ENCODE peak calls at places on chromosomes 4 and X, in seven cellular contexts. H is mucosa of descending colon, R is mammary epithelial cell, U is cardiac muscle cell, B is transverse colon, E is progenitor cell of endocrine pancreas, Z is natural killer cell. P is an unnamed sample.

GRCh38 chrX:18619288-18619687 is 52.6 kb downstream of the RS1 start:
- DNase-seq in B (no peak), U (no peak), E (no peak), R (no peak), H (no peak), Z (no peak), P (no peak)

GRCh38 chrX:10110316-10110932 is 46.4 kb upstream of the CLCN4 start:
- DNase-seq in E (no peak), H (no peak), Z (no peak), U (no peak), B (no peak), R (no peak), P (no peak)

GRCh38 chr4:150970685-150971151 is 44.4 kb downstream of the LRBA start:
- DNase-seq in B (no peak), R (no peak), Z (no peak), H (no peak), E (no peak), U (no peak), P (no peak)

GRCh38 chrX:133923113-133923512 is 62.3 kb downstream of the GPC3 start:
- DNase-seq in B (no peak), H (no peak), R (no peak), E (no peak), Z (no peak), U (peak), P (no peak)

GRCh38 chr4:110543577-110543976 is 67.6 kb downstream of the ENPEP start:
- DNase-seq in U (peak), R (no peak), Z (no peak), B (no peak), E (no peak), H (no peak), P (peak)

GRCh38 chr4:183729430-183730328 is 70.6 kb downstream of the TRAPPC11 start:
- DNase-seq in Z (no peak), H (no peak), E (no peak), R (peak), U (peak), B (no peak), P (peak)

GRCh38 chrX:147962476-147962875 is 18.7 kb upstream of the FMR1NB start:
- DNase-seq in B (no peak), Z (no peak), R (peak), E (no peak), H (no peak), U (no peak), P (no peak)

GRCh38 chr4:102612195-102612594 is 111.0 kb downstream of the NFKB1 start:
- DNase-seq in B (no peak), U (no peak), R (peak), E (no peak), Z (no peak), H (no peak), P (no peak)

GRCh38 chr4:48431401-48431800 is 51.7 kb upstream of the SLC10A4 start:
- DNase-seq in H (no peak), Z (no peak), U (no peak), B (no peak), R (no peak), E (no peak), P (no peak)

GRCh38 chr4:140240237-140240636 is 86.3 kb upstream of the MAML3 start:
- DNase-seq in E (no peak), B (no peak), U (no peak), R (no peak), Z (no peak), H (no peak), P (no peak)

GRCh38 chrX:19682712-19683331 is 167.5 kb upstream of the MAP3K15 start:
- DNase-seq in R (no peak), Z (peak), B (peak), E (no peak), H (peak), U (peak), P (no peak)

GRCh38 chr4:67273676-67274075 is 271.6 kb downstream of the CENPC start:
- DNase-seq in Z (no peak), R (no peak), E (no peak), H (no peak), B (no peak), U (no peak), P (no peak)

GRCh38 chr4:91035276-91035675 is 908.1 kb downstream of the CCSER1 start:
- DNase-seq in U (no peak), E (no peak), Z (no peak), B (no peak), H (no peak), R (no peak), P (no peak)

GRCh38 chr4:1199556-1200331 is 27.4 kb upstream of the SPON2 start:
- DNase-seq in E (no peak), Z (peak), U (no peak), R (no peak), B (peak), H (peak), P (no peak)

GRCh38 chr4:71602271-71602890 is 181.5 kb downstream of the GC start:
- DNase-seq in B (no peak), R (no peak), U (no peak), Z (no peak), E (no peak), H (no peak), P (no peak)

GRCh38 chr4:149048451-149049143 is 606.4 kb upstream of the NR3C2 start:
- DNase-seq in U (no peak), H (no peak), B (no peak), R (no peak), Z (no peak), E (no peak), P (no peak)

GRCh38 chr4:155403886-155404285 is 27.1 kb upstream of the MAP9 start:
- DNase-seq in E (no peak), H (no peak), R (peak), Z (no peak), B (no peak), U (peak), P (peak)
- TF ChIP-seq CTCF in E (peak), H (no peak), R (peak), Z (no peak), B (no peak), U (peak), P (peak)

DNA sequence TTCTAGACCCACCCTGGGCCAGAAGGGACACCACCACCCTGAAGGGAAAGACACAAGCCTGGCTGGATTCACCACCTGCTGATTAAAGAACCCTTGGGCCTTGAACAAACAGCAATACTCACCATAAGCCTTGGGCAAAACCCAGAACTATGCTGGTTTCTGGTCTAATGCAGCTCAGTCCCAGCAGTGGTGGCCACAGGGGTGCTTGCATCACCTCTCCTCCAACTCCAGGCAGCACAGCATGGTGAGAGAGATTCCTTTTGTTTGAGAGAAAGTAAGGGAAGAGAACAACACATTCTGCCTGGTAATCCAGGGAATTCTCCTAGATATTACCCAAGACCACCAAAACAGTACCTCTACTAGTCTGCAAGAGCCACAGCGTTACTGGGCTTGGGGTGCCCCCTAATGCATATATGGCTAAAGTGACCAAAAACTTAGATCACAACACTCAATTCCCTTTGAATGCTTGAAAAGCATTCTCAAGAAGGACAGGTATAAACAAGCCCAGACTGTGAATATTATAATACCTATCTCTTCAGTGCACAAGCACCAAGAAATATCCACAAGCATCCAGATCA is 25.7 kb downstream of the RNF128 start:
- DNase-seq in R (peak), H (no peak), Z (no peak), E (no peak), U (peak), B (no peak), P (peak)
- TF ChIP-seq CTCF in R (peak), H (no peak), Z (no peak), E (peak), U (no peak), B (no peak), P (peak)

DNA sequence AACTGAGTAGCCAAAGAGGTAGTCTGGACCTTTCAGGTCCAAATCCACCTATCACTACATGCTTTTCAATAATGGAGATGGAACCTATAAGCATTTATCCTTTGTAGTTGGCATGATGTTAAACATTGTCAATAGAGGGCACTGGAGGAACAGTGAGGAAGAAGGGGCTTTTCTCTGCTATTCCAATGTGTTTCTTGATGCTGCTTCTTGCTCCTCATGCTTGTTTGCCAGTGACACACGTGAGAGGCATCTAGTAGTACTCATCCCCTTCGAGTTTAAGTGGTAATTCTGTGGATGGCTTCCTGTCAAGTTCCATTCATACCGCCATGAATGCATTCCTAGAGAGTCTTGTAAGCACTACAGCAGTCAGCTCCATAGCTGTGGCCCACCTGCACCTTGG is 84.0 kb downstream of the NAA11 start:
- DNase-seq in H (no peak), B (no peak), Z (no peak), E (no peak), U (peak), R (no peak), P (peak)
- TF ChIP-seq CTCF in H (no peak), B (no peak), Z (no peak), E (peak), U (peak), R (peak), P (peak)

GRCh38 chrX:111719426-111720210 is 38.6 kb downstream of the ALG13 start:
- DNase-seq in E (no peak), H (no peak), R (no peak), Z (no peak), U (peak), B (no peak), P (no peak)
- TF ChIP-seq CTCF in E (peak), H (no peak), R (peak), Z (no peak), U (peak), B (no peak), P (peak)

GRCh38 chrX:28590394-28590793 is 3.1 kb downstream of the IL1RAPL1 start:
- DNase-seq in B (no peak), U (peak), H (no peak), E (no peak), Z (no peak), R (no peak), P (no peak)
- TF ChIP-seq CTCF in B (no peak), U (peak), H (no peak), E (peak), Z (no peak), R (no peak), P (no peak)

DNA sequence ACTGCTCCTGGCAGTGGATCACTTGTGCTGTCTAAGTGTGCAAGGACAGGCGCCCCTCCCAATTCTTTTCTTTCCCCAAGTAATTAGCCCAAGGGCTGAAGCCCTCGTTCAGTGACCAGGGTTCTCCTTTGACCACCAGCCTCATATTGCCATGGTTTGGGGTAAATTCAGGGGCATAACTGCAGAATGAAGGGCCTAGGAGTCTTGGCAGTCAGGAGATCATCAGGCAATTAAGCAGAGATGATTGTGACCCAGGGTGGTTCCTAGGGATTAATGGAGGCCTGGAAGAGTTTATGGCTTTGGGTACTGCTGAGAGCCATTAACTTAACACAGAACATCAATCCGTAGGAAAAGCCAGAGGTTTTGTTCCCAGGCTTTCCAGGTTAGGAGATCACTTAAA is 170.7 kb downstream of the PTTG2 start:
- DNase-seq in U (no peak), E (no peak), B (no peak), R (no peak), H (no peak), Z (no peak), P (no peak)
- TF ChIP-seq CTCF in U (no peak), E (no peak), B (no peak), R (no peak), H (no peak), Z (no peak), P (no peak)

DNA sequence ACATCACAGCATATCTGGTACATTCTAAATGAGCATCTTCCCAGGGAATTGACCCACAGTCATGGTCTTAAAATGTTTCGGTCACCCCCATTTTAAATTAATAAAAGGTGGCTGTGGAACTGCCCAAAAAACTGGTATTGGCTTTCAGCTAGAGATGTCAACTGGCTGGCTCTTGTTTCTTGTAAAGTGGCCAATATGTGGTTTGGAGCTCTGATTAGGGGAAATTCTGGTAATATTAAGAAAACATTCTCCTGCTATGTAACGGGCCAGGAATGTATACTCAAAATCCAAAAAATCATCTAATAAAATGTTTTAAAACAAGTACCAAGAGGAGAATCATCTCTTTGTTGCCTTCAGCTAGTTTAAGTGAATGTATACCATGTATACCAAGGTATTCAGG is 62.0 kb upstream of the VCX2 start:
- DNase-seq in E (no peak), U (peak), H (no peak), R (no peak), Z (no peak), B (no peak), P (no peak)
- TF ChIP-seq CTCF in E (no peak), U (no peak), H (no peak), R (no peak), Z (no peak), B (no peak), P (no peak)

GRCh38 chr4:115433501-115433900 is 320.1 kb upstream of the NDST4 start:
- DNase-seq in Z (no peak), B (no peak), R (peak), U (no peak), E (no peak), H (no peak), P (no peak)
- TF ChIP-seq CTCF in Z (no peak), B (no peak), R (no peak), U (no peak), E (no peak), H (no peak), P (no peak)

P was measured in foreskin keratinocyte.